ENCODE peak calls at places on chromosomes 1 and 21, in ten cellular contexts. F is astrocyte, V is MM.1S, Z is hepatocyte, O is body of pancreas, Y is cardiac muscle cell, B is GM23338, C is K562, L is tibial nerve, R is prostate gland. D is an unnamed sample. For H3K4me1, the result is how much of the 10 kb centered on the place peaks cover.

GRCh38 chr21:36422279-36423098 is 37.3 kb downstream of the CHAF1B start:
- DNase-seq in F (peak), V (peak), Z (peak), O (peak), Y (peak), B (peak), C (peak), L (no peak), R (peak), D (peak)

GRCh38 chr1:228332797-228333738 is 73.6 kb downstream of the TRIM11 start:
- DNase-seq in F (no peak), V (no peak), Z (no peak), O (no peak), Y (no peak), B (no peak), C (no peak), L (no peak), R (no peak), D (no peak)

GRCh38 chr21:32887026-32887425 is 115.5 kb upstream of the PAXBP1 start:
- DNase-seq in F (no peak), V (no peak), Z (no peak), O (no peak), Y (no peak), B (no peak), C (no peak), L (no peak), R (no peak), D (no peak)

GRCh38 chr1:43882763-43883162 is 50.8 kb upstream of the ARTN start:
- DNase-seq in F (no peak), V (no peak), Z (no peak), O (no peak), Y (no peak), B (no peak), C (no peak), L (no peak), R (no peak), D (no peak)

GRCh38 chr1:117534995-117535467 is 70.8 kb upstream of the TENT5C start:
- DNase-seq in F (peak), V (peak), Z (peak), O (peak), Y (peak), B (peak), C (peak), L (no peak), R (peak), D (peak)

GRCh38 chr1:88646852-88647645 is 37.0 kb upstream of the PKN2 start:
- DNase-seq in F (no peak), V (no peak), Z (peak), O (no peak), Y (no peak), B (no peak), C (peak), L (no peak), R (no peak), D (peak)

GRCh38 chr1:19819701-19820100 is 4.6 kb upstream of the RNF186 start:
- DNase-seq in F (no peak), V (no peak), Z (no peak), O (no peak), Y (no peak), B (no peak), C (no peak), L (no peak), R (no peak), D (no peak)

GRCh38 chr21:42299324-42300044 is 15.7 kb downstream of the TFF3 start:
- DNase-seq in F (no peak), V (no peak), Z (no peak), O (no peak), Y (no peak), B (no peak), C (no peak), L (no peak), R (no peak), D (no peak)

GRCh38 chr21:43015906-43016540 is 41.7 kb downstream of the PKNOX1 start:
- DNase-seq in F (no peak), V (no peak), Z (no peak), O (no peak), Y (no peak), B (no peak), C (no peak), L (no peak), R (no peak), D (no peak)

GRCh38 chr1:231359113-231359512 is 21.0 kb downstream of the SPRTN start:
- DNase-seq in F (peak), V (no peak), Z (no peak), O (peak), Y (no peak), B (no peak), C (no peak), L (no peak), R (no peak), D (no peak)

GRCh38 chr1:20154306-20154831 is 15.2 kb downstream of the PLA2G2F start:
- DNase-seq in F (no peak), V (no peak), Z (no peak), O (no peak), Y (no peak), B (no peak), C (no peak), L (no peak), R (no peak), D (no peak)

GRCh38 chr1:157773723-157774350 is 3.1 kb downstream of the FCRL2 start:
- DNase-seq in F (no peak), V (peak), Z (peak), O (no peak), Y (peak), B (peak), C (no peak), L (no peak), R (no peak), D (peak)

GRCh38 chr21:42312626-42313104 is 2.5 kb downstream of the TFF3 start:
- DNase-seq in F (no peak), V (no peak), Z (no peak), O (no peak), Y (no peak), B (no peak), C (no peak), L (no peak), R (no peak), D (peak)

GRCh38 chr1:158121604-158122254 is 59.0 kb upstream of the CD1D start:
- DNase-seq in F (no peak), V (peak), Z (peak), O (peak), Y (peak), B (peak), C (peak), L (no peak), R (peak), D (peak)

GRCh38 chr1:22351757-22352080 is 99.9 kb upstream of the ZBTB40 start:
- DNase-seq in F (no peak), V (no peak), Z (no peak), O (no peak), Y (no peak), B (peak), C (no peak), L (no peak), R (no peak), D (no peak)

GRCh38 chr21:40177979-40178378 is 310.7 kb downstream of the PCP4 start:
- DNase-seq in F (no peak), V (no peak), Z (no peak), O (peak), Y (no peak), B (no peak), C (no peak), L (no peak), R (no peak), D (no peak)

GRCh38 chr1:207316141-207316540 is 5.3 kb upstream of the CD55 start:
- DNase-seq in F (no peak), V (no peak), Z (peak), O (peak), Y (no peak), B (peak), C (no peak), L (no peak), R (peak), D (peak)
- H3K4me1 ChIP-seq in F (under half), V (under half), Z (under half), O (under half), Y (under half), B (under half), C (half or more), L (under half), R (under half), D (half or more)

DNA sequence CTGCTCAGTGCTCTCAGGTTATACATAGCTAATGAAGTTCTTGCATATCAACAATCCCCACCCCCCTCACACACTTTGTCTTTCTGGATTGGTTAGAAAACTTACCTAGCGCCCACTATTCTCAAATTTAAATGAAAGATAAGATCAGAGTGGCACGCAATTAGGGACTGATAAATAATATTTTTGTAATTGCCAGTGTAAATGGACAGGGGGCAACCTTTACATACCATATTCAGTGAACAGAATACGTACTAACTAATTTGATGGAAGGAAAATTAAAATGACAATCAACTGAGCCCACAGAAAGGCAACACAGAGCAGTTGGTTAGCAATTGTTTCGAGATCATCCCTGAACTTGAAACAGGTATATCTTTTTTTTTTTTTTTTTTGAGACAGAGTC is 11.7 kb downstream of the SELL start:
- DNase-seq in F (no peak), V (no peak), Z (no peak), O (no peak), Y (no peak), B (no peak), C (no peak), L (no peak), R (no peak), D (no peak)
- TF ChIP-seq CTCF in F (no peak), V (no peak), Z (no peak), O (no peak), Y (no peak), B (no peak), C (no peak), L (no peak), R (no peak), D (no peak)

GRCh38 chr1:180956028-180956640 is 43.4 kb downstream of the KIAA1614 start:
- DNase-seq in F (no peak), V (no peak), Z (no peak), O (no peak), Y (no peak), B (peak), C (no peak), L (no peak), R (no peak), D (no peak)
- H3K4me1 ChIP-seq in F (under half), V (under half), Z (under half), O (under half), Y (under half), B (under half), C (under half), L (under half), R (under half), D (under half)

GRCh38 chr1:100928128-100928527 is 32.2 kb downstream of the SLC30A7 start:
- DNase-seq in F (no peak), V (no peak), Z (no peak), O (no peak), Y (peak), B (peak), C (peak), L (no peak), R (no peak), D (no peak)
- TF ChIP-seq CTCF in F (no peak), V (no peak), Z (no peak), O (no peak), Y (no peak), B (peak), C (peak), L (no peak), R (no peak), D (no peak)

GRCh38 chr1:151829352-151830046 is 2.1 kb downstream of the RORC start:
- DNase-seq in F (no peak), V (no peak), Z (no peak), O (no peak), Y (no peak), B (no peak), C (no peak), L (no peak), R (no peak), D (no peak)
- H3K4me1 ChIP-seq in F (under half), V (under half), Z (under half), O (half or more), Y (under half), B (under half), C (under half), L (under half), R (under half), D (under half)

DNA sequence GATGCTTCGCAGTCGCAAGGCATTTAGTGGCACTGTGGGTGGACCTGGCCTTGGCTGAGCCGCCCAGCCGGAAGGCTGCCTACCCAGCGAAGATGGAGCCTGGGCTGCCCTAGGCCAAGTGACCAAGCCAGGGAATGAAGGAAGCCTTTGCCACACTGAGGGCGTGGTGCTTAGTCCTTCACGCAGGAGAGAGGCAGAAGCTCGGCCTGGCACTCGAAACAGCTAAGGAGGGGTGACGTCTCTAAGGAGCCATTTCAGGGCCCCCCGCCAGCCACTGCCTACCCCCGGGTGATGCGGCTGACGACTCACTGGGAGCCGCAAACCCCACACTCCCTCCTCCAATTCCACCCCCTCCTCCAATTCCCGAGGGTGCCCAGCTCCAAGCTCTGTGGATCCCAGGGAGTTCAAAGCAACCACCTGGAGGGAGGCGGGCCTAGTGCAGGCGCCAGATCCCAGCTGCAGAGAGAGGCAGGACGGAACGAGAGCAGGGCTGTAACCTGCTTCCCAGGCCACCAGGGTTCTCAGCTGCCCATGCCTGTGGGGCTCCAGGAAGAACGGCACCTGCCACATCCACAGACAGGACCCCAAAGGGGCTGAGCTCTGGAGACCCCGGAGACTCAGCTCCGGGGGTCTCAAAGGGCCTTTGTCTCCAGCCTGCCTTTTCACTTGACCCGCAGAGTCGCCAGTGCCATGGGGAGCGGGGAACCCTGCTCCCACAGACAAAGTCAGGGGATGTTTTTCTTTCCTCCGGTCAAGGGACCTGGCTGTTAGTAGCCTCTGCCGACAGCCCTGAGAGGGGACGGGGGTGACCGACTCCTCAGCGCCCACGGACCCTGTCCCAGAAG is 75.8 kb downstream of the ARHGEF16 start:
- DNase-seq in F (no peak), V (no peak), Z (peak), O (peak), Y (peak), B (peak), C (no peak), L (no peak), R (peak), D (no peak)
- TF ChIP-seq CTCF in F (no peak), V (no peak), Z (no peak), O (no peak), Y (no peak), B (no peak), C (no peak), L (peak), R (no peak), D (no peak)

DNA sequence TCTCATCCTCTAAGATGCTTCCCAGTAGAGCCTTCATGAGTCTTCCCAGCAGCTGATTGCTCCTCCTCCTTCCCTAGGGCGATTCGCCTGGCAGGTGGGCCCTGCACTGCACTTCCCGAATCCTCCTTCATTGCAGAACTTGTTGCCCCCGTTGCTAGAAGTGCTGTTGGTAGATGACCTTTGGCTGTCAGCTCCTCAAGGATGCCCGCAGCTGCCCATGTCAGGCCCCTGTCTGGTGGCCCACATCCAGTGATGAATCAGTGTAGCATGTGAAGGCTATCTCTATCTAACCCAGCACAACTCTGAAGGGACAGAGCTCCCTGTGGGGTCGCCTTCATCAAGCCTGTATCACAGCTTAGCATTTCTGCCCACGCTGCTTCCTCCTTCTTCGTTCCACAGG is 52.1 kb upstream of the F3 start:
- DNase-seq in F (no peak), V (no peak), Z (no peak), O (no peak), Y (no peak), B (no peak), C (no peak), L (no peak), R (no peak), D (no peak)
- H3K4me1 ChIP-seq in F (under half), V (under half), Z (under half), O (under half), Y (under half), B (under half), C (under half), L (under half), R (under half), D (under half)

GRCh38 chr1:24157921-24158481 is 15.1 kb upstream of the IL22RA1 start:
- DNase-seq in F (no peak), V (no peak), Z (no peak), O (no peak), Y (no peak), B (peak), C (no peak), L (no peak), R (no peak), D (no peak)
- TF ChIP-seq CTCF in F (peak), V (no peak), Z (no peak), O (no peak), Y (peak), B (peak), C (peak), L (no peak), R (no peak), D (peak)